ENCODE peak calls at places on chromosomes 4 and X, in eight cellular contexts. U is ascending aorta, K is dorsolateral prefrontal cortex, O is body of pancreas, D is heart right ventricle, G is upper lobe of right lung, X is pancreas, S is Panc1. M is an unnamed sample. For H3K27me3, the result is how much of the 10 kb centered on the place peaks cover.

GRCh38 chr4:152935661-152936445 is at the start of gene FHDC1:
- DNase-seq in K (peak), G (peak), X (peak), O (peak), D (no peak), U (no peak), S (no peak), M (peak)

GRCh38 chrX:101385795-101386541 is at the start of gene BTK:
- DNase-seq in O (no peak), X (no peak), K (no peak), U (no peak), G (no peak), D (no peak), S (no peak), M (no peak)

GRCh38 chr4:185096032-185096653 is 46.9 kb upstream of the SLC25A4 start:
- DNase-seq in K (no peak), O (peak), U (no peak), S (no peak), G (no peak), D (no peak), X (peak), M (no peak)

GRCh38 chrX:22760513-22761057 is 239.2 kb upstream of the DDX53 start:
- DNase-seq in D (no peak), U (no peak), O (no peak), K (no peak), G (no peak), S (no peak), X (no peak), M (no peak)

GRCh38 chr4:27008693-27009092 is 148.1 kb downstream of the STIM2 start:
- DNase-seq in K (no peak), G (no peak), U (no peak), D (no peak), S (no peak), X (no peak), O (no peak), M (no peak)

GRCh38 chr4:108203377-108203776 is 34.6 kb upstream of the LEF1 start:
- DNase-seq in K (no peak), G (no peak), X (no peak), D (no peak), S (no peak), U (no peak), O (no peak), M (no peak)

GRCh38 chrX:136789856-136790255 is 9.1 kb upstream of the ARHGEF6 start:
- DNase-seq in D (no peak), X (no peak), S (no peak), U (no peak), G (no peak), O (no peak), K (no peak), M (no peak)

GRCh38 chr4:1401409-1402020 is 4.7 kb downstream of the NKX1-1 start:
- DNase-seq in K (no peak), D (no peak), S (no peak), O (no peak), G (peak), U (no peak), X (peak), M (no peak)

GRCh38 chrX:53294024-53294648 is 12.8 kb upstream of the IQSEC2 start:
- DNase-seq in D (no peak), O (no peak), X (no peak), G (no peak), K (no peak), S (no peak), U (no peak), M (no peak)

GRCh38 chrX:38817004-38817703 is 15.9 kb downstream of the MID1IP1 start:
- DNase-seq in K (no peak), S (no peak), G (peak), D (peak), U (no peak), O (peak), X (peak), M (no peak)

GRCh38 chrX:44881549-44881948 is 8.6 kb downstream of the KDM6A start:
- DNase-seq in O (no peak), G (no peak), S (no peak), U (no peak), K (no peak), X (no peak), D (no peak), M (no peak)

GRCh38 chr4:24260922-24261581 is 323.3 kb downstream of the DHX15 start:
- DNase-seq in O (no peak), X (no peak), S (no peak), G (no peak), K (no peak), U (no peak), D (no peak), M (no peak)

GRCh38 chr4:53640576-53641459 is 49.5 kb upstream of the LNX1 start:
- DNase-seq in S (no peak), U (no peak), G (peak), X (peak), O (peak), K (no peak), D (no peak), M (no peak)

GRCh38 chr4:63106600-63106999 is 1302.7 kb downstream of the TECRL start:
- DNase-seq in K (no peak), X (no peak), O (no peak), G (no peak), D (no peak), S (no peak), U (no peak), M (no peak)

GRCh38 chr4:55096045-55096444 is 29.4 kb downstream of the KDR start:
- DNase-seq in K (no peak), U (no peak), S (no peak), D (no peak), G (no peak), X (no peak), O (no peak), M (no peak)

GRCh38 chr4:121192500-121192899 is 28.4 kb upstream of the TNIP3 start:
- DNase-seq in S (peak), U (no peak), K (no peak), O (no peak), G (no peak), X (no peak), D (no peak), M (peak)

GRCh38 chr4:7135389-7135746 is 57.0 kb upstream of the SORCS2 start:
- DNase-seq in U (no peak), G (no peak), S (no peak), K (no peak), O (no peak), X (no peak), D (no peak), M (no peak)

GRCh38 chr4:87838207-87838606 is 5.4 kb downstream of the MEPE start:
- DNase-seq in S (no peak), D (no peak), O (no peak), G (no peak), X (no peak), U (no peak), K (no peak), M (no peak)

GRCh38 chrX:50813843-50814661 is at the start of gene SHROOM4:
- DNase-seq in S (no peak), X (peak), O (no peak), U (no peak), D (peak), G (peak), K (peak), M (no peak)

GRCh38 chr4:15836362-15836761 is 58.2 kb downstream of the CD38 start:
- DNase-seq in U (no peak), D (no peak), S (no peak), G (no peak), X (no peak), K (no peak), O (no peak), M (peak)

GRCh38 chr4:183355405-183355804 is 33.2 kb upstream of the CLDN24 start:
- DNase-seq in G (no peak), K (no peak), X (no peak), O (no peak), D (no peak), S (no peak), U (no peak), M (peak)

GRCh38 chrX:45479835-45480422 is 279.3 kb upstream of the DIPK2B start:
- DNase-seq in G (no peak), O (no peak), S (peak), D (no peak), K (no peak), U (no peak), X (no peak), M (peak)

GRCh38 chr4:80417019-80417418 is 81.5 kb downstream of the CFAP299 start:
- DNase-seq in X (no peak), S (no peak), G (no peak), D (no peak), U (no peak), O (no peak), K (no peak), M (no peak)

GRCh38 chr4:155974957-155975356 is 21.3 kb upstream of the CTSO start:
- DNase-seq in X (no peak), O (no peak), S (no peak), G (no peak), D (no peak), U (no peak), K (no peak), M (peak)

GRCh38 chrX:53233536-53233935 is 8.5 kb upstream of the KDM5C start:
- DNase-seq in K (no peak), X (no peak), G (no peak), O (no peak), S (no peak), D (no peak), U (no peak), M (no peak)

GRCh38 chr4:2936773-2937145 is 26.4 kb downstream of the NOP14 start:
- DNase-seq in X (peak), K (peak), S (no peak), G (peak), O (peak), U (no peak), D (no peak), M (peak)
- H3K27ac ChIP-seq in X (no peak), K (peak), S (peak), G (no peak), O (no peak), U (no peak), D (no peak), M (peak)

GRCh38 chrX:110514498-110514897 is 155.8 kb downstream of the RTL9 start:
- DNase-seq in D (no peak), K (no peak), O (no peak), G (no peak), X (no peak), S (no peak), U (no peak), M (no peak)

DNA sequence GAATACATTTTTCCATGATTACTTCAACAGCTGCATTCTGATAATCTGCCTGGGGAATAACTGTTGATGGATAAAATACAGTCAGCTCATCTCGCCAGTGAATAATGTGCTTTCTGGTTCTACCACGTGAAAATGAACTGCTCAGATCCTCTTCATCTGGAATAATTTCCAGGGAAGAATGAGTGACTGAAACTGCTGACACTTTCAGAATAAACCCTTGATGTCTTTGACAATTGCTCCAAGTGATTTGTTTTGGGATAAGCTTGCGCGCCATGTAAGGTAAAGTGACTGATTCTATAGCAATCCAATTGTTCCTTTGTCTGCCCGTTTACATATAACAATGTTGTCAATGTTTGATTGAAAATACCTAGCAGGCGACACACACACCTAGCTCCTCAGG is 161.4 kb downstream of the RTL9 start:
- DNase-seq in D (no peak), S (no peak), G (no peak), U (no peak), X (no peak), K (no peak), O (no peak), M (no peak)
- H3K27me3 ChIP-seq in D (under half), S (under half), G (under half), U (under half), X (under half), K (under half), O (under half), M (under half)

GRCh38 chrX:130330706-130331105 is 9.0 kb upstream of the SLC25A14 start:
- DNase-seq in X (peak), G (peak), U (no peak), S (peak), K (peak), O (peak), D (peak), M (peak)
- H3K27ac ChIP-seq in X (no peak), G (no peak), U (no peak), S (no peak), K (no peak), O (no peak), D (no peak), M (no peak)

DNA sequence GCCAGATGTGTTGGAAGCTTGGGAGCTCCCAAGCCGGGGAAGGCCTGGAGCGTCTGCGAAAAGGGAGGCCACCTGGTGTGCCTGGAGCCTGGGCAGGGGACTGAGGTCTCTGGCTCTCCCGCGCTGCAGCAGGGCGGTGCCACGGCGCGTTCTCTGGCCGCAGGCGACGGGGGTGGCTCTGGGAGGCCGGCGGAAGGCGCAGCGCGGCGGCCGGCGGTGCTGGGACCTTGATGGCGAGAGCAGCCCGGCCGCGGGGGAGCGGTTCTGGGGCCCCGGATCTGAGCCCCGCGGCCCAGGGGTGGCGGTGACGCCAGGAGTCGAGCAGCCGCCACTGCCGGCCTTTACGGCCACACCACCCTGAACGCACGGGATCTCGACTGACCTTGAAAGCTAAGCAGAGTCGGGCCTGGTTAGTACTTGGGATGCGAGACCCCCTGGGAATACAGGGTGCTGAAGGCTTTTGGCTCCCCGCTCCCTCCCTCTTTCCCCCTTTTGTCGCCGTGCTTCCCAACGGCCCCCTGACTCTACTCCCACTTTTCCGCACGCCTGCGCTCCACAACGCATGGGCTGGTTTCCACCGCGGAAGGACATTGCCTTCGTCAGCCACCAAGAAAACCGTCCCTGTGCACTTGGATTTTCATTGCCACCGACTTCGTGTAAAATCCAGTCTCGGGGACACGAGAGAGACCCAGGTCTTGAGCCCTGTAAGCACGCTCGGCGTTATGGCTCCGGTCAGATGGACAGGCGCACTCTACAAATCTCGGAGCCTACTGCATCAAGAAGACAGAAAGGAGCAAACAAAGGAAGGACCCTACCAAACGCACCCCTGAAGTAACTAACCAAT is 9.5 kb downstream of the FRG2 start:
- DNase-seq in S (no peak), X (no peak), G (no peak), O (no peak), U (no peak), K (no peak), D (no peak), M (no peak)
- H3K27me3 ChIP-seq in S (under half), X (under half), G (half or more), O (under half), U (under half), K (half or more), D (half or more), M (half or more)

GRCh38 chr4:119626420-119626819 is 2.2 kb downstream of the PDE5A start:
- DNase-seq in G (no peak), U (no peak), S (no peak), O (no peak), K (no peak), X (no peak), D (no peak), M (no peak)

GRCh38 chr4:119626943-119627266 is 1.7 kb downstream of the PDE5A start:
- DNase-seq in D (no peak), K (no peak), S (no peak), X (no peak), O (no peak), G (no peak), U (no peak), M (no peak)

GRCh38 chr4:119627267-119628190 is 1.1 kb downstream of the PDE5A start:
- DNase-seq in U (peak), G (peak), K (peak), D (peak), S (no peak), X (peak), O (peak), M (peak)

GRCh38 chr4:119629142-119629471 is 503 bp upstream of the PDE5A start:
- DNase-seq in S (no peak), O (no peak), K (no peak), G (no peak), X (no peak), D (no peak), U (no peak), M (no peak)

GRCh38 chr4:119628281-119629141 is at the start of gene PDE5A:
- DNase-seq in K (peak), G (peak), U (no peak), X (peak), D (peak), S (no peak), O (peak), M (peak)
- H3K27ac ChIP-seq in K (peak), G (peak), U (peak), X (peak), D (peak), S (peak), O (peak), M (no peak)

GRCh38 chrX:10611441-10612090 is 8.8 kb downstream of the MID1 start:
- DNase-seq in S (no peak), U (no peak), D (no peak), O (no peak), K (no peak), X (no peak), G (no peak), M (no peak)
- H3K27me3 ChIP-seq in S (under half), U (under half), D (under half), O (under half), K (under half), X (under half), G (under half), M (under half)

GRCh38 chr4:78706302-78706701 is 69.8 kb upstream of the BMP2K start:
- DNase-seq in K (no peak), O (no peak), S (no peak), G (no peak), D (no peak), U (no peak), X (no peak), M (no peak)
- H3K27ac ChIP-seq in K (peak), O (no peak), S (no peak), G (no peak), D (no peak), U (no peak), X (no peak), M (no peak)

GRCh38 chr4:180652533-180652932 is 1590.7 kb upstream of the TENM3 start:
- DNase-seq in U (no peak), G (no peak), S (no peak), X (no peak), K (no peak), D (no peak), O (no peak), M (no peak)

GRCh38 chr4:180650273-180650672 is 1592.9 kb upstream of the TENM3 start:
- DNase-seq in S (no peak), O (no peak), U (no peak), K (no peak), G (no peak), D (no peak), X (no peak), M (no peak)

GRCh38 chr4:180657881-180658280 is 1585.3 kb upstream of the TENM3 start:
- DNase-seq in U (no peak), X (no peak), S (no peak), O (no peak), D (no peak), K (no peak), G (no peak), M (no peak)

GRCh38 chr4:180655886-180656285 is 1587.3 kb upstream of the TENM3 start:
- DNase-seq in U (no peak), K (no peak), X (no peak), S (no peak), D (no peak), G (no peak), O (no peak), M (no peak)
- H3K27me3 ChIP-seq in U (under half), K (under half), X (under half), S (under half), D (under half), G (under half), O (under half), M (under half)

M was measured in foreskin keratinocyte.